ENCODE peak calls at places on chromosomes 7 and 10, in five cellular contexts. One of them, this sample, is unnamed.

GRCh38 chr10:11336703-11337102 is 274.7 kb downstream of the USP6NL start:
- DNase-seq in stimulated activated naive CD8-positive, alpha-beta T cell treated with anti-CD3 and anti-CD28 coated beads, Interleukin-15, amount 100 ng/mL, for 72 hours: no peak
- DNase-seq in non-pigmented ciliary epithelial cell: no peak
- DNase-seq in neuronal stem cell: peak
- DNase-seq in activated CD4-positive, alpha-beta T cell treated with anti-CD3 and anti-CD28 coated beads, Interleukin-2, amount 50 U/mL, for 4 hours: no peak
- DNase-seq in this sample: no peak

GRCh38 chr7:48154792-48155413 is 16.4 kb upstream of the ABCA13 start:
- DNase-seq in stimulated activated naive CD8-positive, alpha-beta T cell treated with anti-CD3 and anti-CD28 coated beads, Interleukin-15, amount 100 ng/mL, for 72 hours: no peak
- DNase-seq in non-pigmented ciliary epithelial cell: no peak
- DNase-seq in neuronal stem cell: no peak
- DNase-seq in activated CD4-positive, alpha-beta T cell treated with anti-CD3 and anti-CD28 coated beads, Interleukin-2, amount 50 U/mL, for 4 hours: peak
- DNase-seq in this sample: no peak

GRCh38 chr10:98489561-98490481 is 43.1 kb upstream of the HPS1 start:
- DNase-seq in stimulated activated naive CD8-positive, alpha-beta T cell treated with anti-CD3 and anti-CD28 coated beads, Interleukin-15, amount 100 ng/mL, for 72 hours: no peak
- DNase-seq in non-pigmented ciliary epithelial cell: no peak
- DNase-seq in neuronal stem cell: no peak
- DNase-seq in activated CD4-positive, alpha-beta T cell treated with anti-CD3 and anti-CD28 coated beads, Interleukin-2, amount 50 U/mL, for 4 hours: no peak
- DNase-seq in this sample: no peak

GRCh38 chr10:130659528-130659927 is 523.3 kb downstream of the GLRX3 start:
- DNase-seq in stimulated activated naive CD8-positive, alpha-beta T cell treated with anti-CD3 and anti-CD28 coated beads, Interleukin-15, amount 100 ng/mL, for 72 hours: no peak
- DNase-seq in non-pigmented ciliary epithelial cell: no peak
- DNase-seq in neuronal stem cell: no peak
- DNase-seq in activated CD4-positive, alpha-beta T cell treated with anti-CD3 and anti-CD28 coated beads, Interleukin-2, amount 50 U/mL, for 4 hours: no peak
- DNase-seq in this sample: no peak

GRCh38 chr7:70093496-70093895 is 495.2 kb downstream of the AUTS2 start:
- DNase-seq in stimulated activated naive CD8-positive, alpha-beta T cell treated with anti-CD3 and anti-CD28 coated beads, Interleukin-15, amount 100 ng/mL, for 72 hours: no peak
- DNase-seq in non-pigmented ciliary epithelial cell: no peak
- DNase-seq in neuronal stem cell: no peak
- DNase-seq in activated CD4-positive, alpha-beta T cell treated with anti-CD3 and anti-CD28 coated beads, Interleukin-2, amount 50 U/mL, for 4 hours: no peak
- DNase-seq in this sample: no peak

GRCh38 chr10:76306859-76307258 is 875.4 kb downstream of the LRMDA start:
- DNase-seq in stimulated activated naive CD8-positive, alpha-beta T cell treated with anti-CD3 and anti-CD28 coated beads, Interleukin-15, amount 100 ng/mL, for 72 hours: no peak
- DNase-seq in non-pigmented ciliary epithelial cell: no peak
- DNase-seq in neuronal stem cell: no peak
- DNase-seq in activated CD4-positive, alpha-beta T cell treated with anti-CD3 and anti-CD28 coated beads, Interleukin-2, amount 50 U/mL, for 4 hours: no peak
- DNase-seq in this sample: no peak

GRCh38 chr10:133014416-133015210 is 72.2 kb upstream of the CFAP46 start:
- DNase-seq in stimulated activated naive CD8-positive, alpha-beta T cell treated with anti-CD3 and anti-CD28 coated beads, Interleukin-15, amount 100 ng/mL, for 72 hours: no peak
- DNase-seq in non-pigmented ciliary epithelial cell: no peak
- DNase-seq in neuronal stem cell: no peak
- DNase-seq in activated CD4-positive, alpha-beta T cell treated with anti-CD3 and anti-CD28 coated beads, Interleukin-2, amount 50 U/mL, for 4 hours: no peak
- DNase-seq in this sample: no peak

GRCh38 chr10:95248989-95249388 is 41.8 kb downstream of the PDLIM1 start:
- DNase-seq in stimulated activated naive CD8-positive, alpha-beta T cell treated with anti-CD3 and anti-CD28 coated beads, Interleukin-15, amount 100 ng/mL, for 72 hours: no peak
- DNase-seq in non-pigmented ciliary epithelial cell: no peak
- DNase-seq in neuronal stem cell: no peak
- DNase-seq in activated CD4-positive, alpha-beta T cell treated with anti-CD3 and anti-CD28 coated beads, Interleukin-2, amount 50 U/mL, for 4 hours: no peak
- DNase-seq in this sample: no peak

GRCh38 chr10:103472005-103472404 is 7.0 kb downstream of the CALHM3 start:
- DNase-seq in stimulated activated naive CD8-positive, alpha-beta T cell treated with anti-CD3 and anti-CD28 coated beads, Interleukin-15, amount 100 ng/mL, for 72 hours: no peak
- DNase-seq in non-pigmented ciliary epithelial cell: no peak
- DNase-seq in neuronal stem cell: no peak
- DNase-seq in activated CD4-positive, alpha-beta T cell treated with anti-CD3 and anti-CD28 coated beads, Interleukin-2, amount 50 U/mL, for 4 hours: no peak
- DNase-seq in this sample: no peak

GRCh38 chr10:24235471-24235870 is 26.5 kb downstream of the KIAA1217 start:
- DNase-seq in stimulated activated naive CD8-positive, alpha-beta T cell treated with anti-CD3 and anti-CD28 coated beads, Interleukin-15, amount 100 ng/mL, for 72 hours: no peak
- DNase-seq in non-pigmented ciliary epithelial cell: no peak
- DNase-seq in neuronal stem cell: no peak
- DNase-seq in activated CD4-positive, alpha-beta T cell treated with anti-CD3 and anti-CD28 coated beads, Interleukin-2, amount 50 U/mL, for 4 hours: no peak
- DNase-seq in this sample: no peak

GRCh38 chr7:66921396-66921917 is 432 bp downstream of the TMEM248 start:
- DNase-seq in stimulated activated naive CD8-positive, alpha-beta T cell treated with anti-CD3 and anti-CD28 coated beads, Interleukin-15, amount 100 ng/mL, for 72 hours: peak
- DNase-seq in non-pigmented ciliary epithelial cell: no peak
- DNase-seq in neuronal stem cell: peak
- DNase-seq in activated CD4-positive, alpha-beta T cell treated with anti-CD3 and anti-CD28 coated beads, Interleukin-2, amount 50 U/mL, for 4 hours: no peak
- DNase-seq in this sample: no peak

GRCh38 chr7:135447783-135448182 is 62.1 kb downstream of the CNOT4 start:
- DNase-seq in stimulated activated naive CD8-positive, alpha-beta T cell treated with anti-CD3 and anti-CD28 coated beads, Interleukin-15, amount 100 ng/mL, for 72 hours: no peak
- DNase-seq in non-pigmented ciliary epithelial cell: no peak
- DNase-seq in neuronal stem cell: no peak
- DNase-seq in activated CD4-positive, alpha-beta T cell treated with anti-CD3 and anti-CD28 coated beads, Interleukin-2, amount 50 U/mL, for 4 hours: no peak
- DNase-seq in this sample: no peak

GRCh38 chr7:98211221-98211675 is at the start of gene BHLHA15:
- DNase-seq in stimulated activated naive CD8-positive, alpha-beta T cell treated with anti-CD3 and anti-CD28 coated beads, Interleukin-15, amount 100 ng/mL, for 72 hours: no peak
- DNase-seq in non-pigmented ciliary epithelial cell: no peak
- DNase-seq in neuronal stem cell: no peak
- DNase-seq in activated CD4-positive, alpha-beta T cell treated with anti-CD3 and anti-CD28 coated beads, Interleukin-2, amount 50 U/mL, for 4 hours: no peak
- DNase-seq in this sample: peak

GRCh38 chr10:45379303-45379726 is 5.3 kb downstream of the ALOX5 start:
- DNase-seq in stimulated activated naive CD8-positive, alpha-beta T cell treated with anti-CD3 and anti-CD28 coated beads, Interleukin-15, amount 100 ng/mL, for 72 hours: no peak
- DNase-seq in non-pigmented ciliary epithelial cell: no peak
- DNase-seq in neuronal stem cell: no peak
- DNase-seq in activated CD4-positive, alpha-beta T cell treated with anti-CD3 and anti-CD28 coated beads, Interleukin-2, amount 50 U/mL, for 4 hours: no peak
- DNase-seq in this sample: no peak

GRCh38 chr10:69896601-69897000 is 94.9 kb downstream of the COL13A1 start:
- DNase-seq in stimulated activated naive CD8-positive, alpha-beta T cell treated with anti-CD3 and anti-CD28 coated beads, Interleukin-15, amount 100 ng/mL, for 72 hours: no peak
- DNase-seq in non-pigmented ciliary epithelial cell: no peak
- DNase-seq in neuronal stem cell: peak
- DNase-seq in activated CD4-positive, alpha-beta T cell treated with anti-CD3 and anti-CD28 coated beads, Interleukin-2, amount 50 U/mL, for 4 hours: no peak
- DNase-seq in this sample: no peak

GRCh38 chr10:124138195-124138882 is 44.9 kb upstream of the CHST15 start:
- DNase-seq in stimulated activated naive CD8-positive, alpha-beta T cell treated with anti-CD3 and anti-CD28 coated beads, Interleukin-15, amount 100 ng/mL, for 72 hours: no peak
- DNase-seq in non-pigmented ciliary epithelial cell: no peak
- DNase-seq in neuronal stem cell: no peak
- DNase-seq in activated CD4-positive, alpha-beta T cell treated with anti-CD3 and anti-CD28 coated beads, Interleukin-2, amount 50 U/mL, for 4 hours: no peak
- DNase-seq in this sample: no peak

GRCh38 chr10:14146005-14146404 is 184.7 kb downstream of the FRMD4A start:
- DNase-seq in stimulated activated naive CD8-positive, alpha-beta T cell treated with anti-CD3 and anti-CD28 coated beads, Interleukin-15, amount 100 ng/mL, for 72 hours: no peak
- DNase-seq in non-pigmented ciliary epithelial cell: peak
- DNase-seq in neuronal stem cell: no peak
- DNase-seq in activated CD4-positive, alpha-beta T cell treated with anti-CD3 and anti-CD28 coated beads, Interleukin-2, amount 50 U/mL, for 4 hours: no peak
- DNase-seq in this sample: no peak

GRCh38 chr10:79142522-79143309 is 74.0 kb downstream of the ZMIZ1 start:
- DNase-seq in stimulated activated naive CD8-positive, alpha-beta T cell treated with anti-CD3 and anti-CD28 coated beads, Interleukin-15, amount 100 ng/mL, for 72 hours: no peak
- DNase-seq in non-pigmented ciliary epithelial cell: no peak
- DNase-seq in neuronal stem cell: no peak
- DNase-seq in activated CD4-positive, alpha-beta T cell treated with anti-CD3 and anti-CD28 coated beads, Interleukin-2, amount 50 U/mL, for 4 hours: no peak
- DNase-seq in this sample: no peak

GRCh38 chr10:112842832-112843360 is 107.2 kb upstream of the TCF7L2 start:
- DNase-seq in stimulated activated naive CD8-positive, alpha-beta T cell treated with anti-CD3 and anti-CD28 coated beads, Interleukin-15, amount 100 ng/mL, for 72 hours: no peak
- DNase-seq in non-pigmented ciliary epithelial cell: no peak
- DNase-seq in neuronal stem cell: no peak
- DNase-seq in activated CD4-positive, alpha-beta T cell treated with anti-CD3 and anti-CD28 coated beads, Interleukin-2, amount 50 U/mL, for 4 hours: no peak
- DNase-seq in this sample: no peak

GRCh38 chr7:46969303-46970130 is 612.4 kb downstream of the TNS3 start:
- DNase-seq in stimulated activated naive CD8-positive, alpha-beta T cell treated with anti-CD3 and anti-CD28 coated beads, Interleukin-15, amount 100 ng/mL, for 72 hours: no peak
- DNase-seq in non-pigmented ciliary epithelial cell: no peak
- DNase-seq in neuronal stem cell: no peak
- DNase-seq in activated CD4-positive, alpha-beta T cell treated with anti-CD3 and anti-CD28 coated beads, Interleukin-2, amount 50 U/mL, for 4 hours: no peak
- DNase-seq in this sample: no peak

GRCh38 chr7:101386558-101387199 is 24.0 kb downstream of the COL26A1 start:
- DNase-seq in stimulated activated naive CD8-positive, alpha-beta T cell treated with anti-CD3 and anti-CD28 coated beads, Interleukin-15, amount 100 ng/mL, for 72 hours: no peak
- DNase-seq in non-pigmented ciliary epithelial cell: no peak
- DNase-seq in neuronal stem cell: peak
- DNase-seq in activated CD4-positive, alpha-beta T cell treated with anti-CD3 and anti-CD28 coated beads, Interleukin-2, amount 50 U/mL, for 4 hours: no peak
- DNase-seq in this sample: no peak

GRCh38 chr10:110774069-110775021 is 97.4 kb upstream of the PDCD4 start:
- DNase-seq in stimulated activated naive CD8-positive, alpha-beta T cell treated with anti-CD3 and anti-CD28 coated beads, Interleukin-15, amount 100 ng/mL, for 72 hours: peak
- DNase-seq in non-pigmented ciliary epithelial cell: peak
- DNase-seq in neuronal stem cell: no peak
- DNase-seq in activated CD4-positive, alpha-beta T cell treated with anti-CD3 and anti-CD28 coated beads, Interleukin-2, amount 50 U/mL, for 4 hours: peak
- DNase-seq in this sample: no peak

GRCh38 chr10:33524966-33525365 is 190.5 kb upstream of the NRP1 start:
- DNase-seq in stimulated activated naive CD8-positive, alpha-beta T cell treated with anti-CD3 and anti-CD28 coated beads, Interleukin-15, amount 100 ng/mL, for 72 hours: no peak
- DNase-seq in non-pigmented ciliary epithelial cell: no peak
- DNase-seq in neuronal stem cell: no peak
- DNase-seq in activated CD4-positive, alpha-beta T cell treated with anti-CD3 and anti-CD28 coated beads, Interleukin-2, amount 50 U/mL, for 4 hours: no peak
- DNase-seq in this sample: no peak

GRCh38 chr10:122154034-122154732 is 116.9 kb upstream of the BTBD16 start:
- DNase-seq in stimulated activated naive CD8-positive, alpha-beta T cell treated with anti-CD3 and anti-CD28 coated beads, Interleukin-15, amount 100 ng/mL, for 72 hours: no peak
- DNase-seq in non-pigmented ciliary epithelial cell: no peak
- DNase-seq in neuronal stem cell: no peak
- DNase-seq in activated CD4-positive, alpha-beta T cell treated with anti-CD3 and anti-CD28 coated beads, Interleukin-2, amount 50 U/mL, for 4 hours: no peak
- DNase-seq in this sample: no peak

GRCh38 chr10:78491812-78492211 is 458.1 kb downstream of the RPS24 start:
- DNase-seq in stimulated activated naive CD8-positive, alpha-beta T cell treated with anti-CD3 and anti-CD28 coated beads, Interleukin-15, amount 100 ng/mL, for 72 hours: no peak
- DNase-seq in non-pigmented ciliary epithelial cell: no peak
- DNase-seq in neuronal stem cell: no peak
- DNase-seq in activated CD4-positive, alpha-beta T cell treated with anti-CD3 and anti-CD28 coated beads, Interleukin-2, amount 50 U/mL, for 4 hours: no peak
- DNase-seq in this sample: no peak

GRCh38 chr7:105389090-105389650 is 449 bp upstream of the SRPK2 start:
- DNase-seq in stimulated activated naive CD8-positive, alpha-beta T cell treated with anti-CD3 and anti-CD28 coated beads, Interleukin-15, amount 100 ng/mL, for 72 hours: peak
- DNase-seq in non-pigmented ciliary epithelial cell: no peak
- DNase-seq in neuronal stem cell: peak
- DNase-seq in activated CD4-positive, alpha-beta T cell treated with anti-CD3 and anti-CD28 coated beads, Interleukin-2, amount 50 U/mL, for 4 hours: no peak
- DNase-seq in this sample: no peak

GRCh38 chr7:121739465-121739864 is 133.5 kb upstream of the PTPRZ1 start:
- DNase-seq in stimulated activated naive CD8-positive, alpha-beta T cell treated with anti-CD3 and anti-CD28 coated beads, Interleukin-15, amount 100 ng/mL, for 72 hours: no peak
- DNase-seq in non-pigmented ciliary epithelial cell: no peak
- DNase-seq in neuronal stem cell: peak
- DNase-seq in activated CD4-positive, alpha-beta T cell treated with anti-CD3 and anti-CD28 coated beads, Interleukin-2, amount 50 U/mL, for 4 hours: no peak
- DNase-seq in this sample: no peak

GRCh38 chr7:143492043-143492471 is 14.4 kb downstream of the TAS2R41 start:
- DNase-seq in stimulated activated naive CD8-positive, alpha-beta T cell treated with anti-CD3 and anti-CD28 coated beads, Interleukin-15, amount 100 ng/mL, for 72 hours: no peak
- DNase-seq in non-pigmented ciliary epithelial cell: peak
- DNase-seq in neuronal stem cell: no peak
- DNase-seq in activated CD4-positive, alpha-beta T cell treated with anti-CD3 and anti-CD28 coated beads, Interleukin-2, amount 50 U/mL, for 4 hours: no peak
- DNase-seq in this sample: no peak

GRCh38 chr10:73841526-73842285 is 30.3 kb upstream of the NDST2 start:
- DNase-seq in stimulated activated naive CD8-positive, alpha-beta T cell treated with anti-CD3 and anti-CD28 coated beads, Interleukin-15, amount 100 ng/mL, for 72 hours: no peak
- DNase-seq in non-pigmented ciliary epithelial cell: no peak
- DNase-seq in neuronal stem cell: no peak
- DNase-seq in activated CD4-positive, alpha-beta T cell treated with anti-CD3 and anti-CD28 coated beads, Interleukin-2, amount 50 U/mL, for 4 hours: no peak
- DNase-seq in this sample: no peak

GRCh38 chr10:49408437-49409306 is 12.8 kb upstream of the DRGX start:
- DNase-seq in stimulated activated naive CD8-positive, alpha-beta T cell treated with anti-CD3 and anti-CD28 coated beads, Interleukin-15, amount 100 ng/mL, for 72 hours: no peak
- DNase-seq in non-pigmented ciliary epithelial cell: no peak
- DNase-seq in neuronal stem cell: no peak
- DNase-seq in activated CD4-positive, alpha-beta T cell treated with anti-CD3 and anti-CD28 coated beads, Interleukin-2, amount 50 U/mL, for 4 hours: no peak
- DNase-seq in this sample: no peak

GRCh38 chr10:97277551-97277950 is 14.9 kb downstream of the ARHGAP19 start:
- DNase-seq in stimulated activated naive CD8-positive, alpha-beta T cell treated with anti-CD3 and anti-CD28 coated beads, Interleukin-15, amount 100 ng/mL, for 72 hours: no peak
- DNase-seq in non-pigmented ciliary epithelial cell: no peak
- DNase-seq in neuronal stem cell: no peak
- DNase-seq in activated CD4-positive, alpha-beta T cell treated with anti-CD3 and anti-CD28 coated beads, Interleukin-2, amount 50 U/mL, for 4 hours: no peak
- DNase-seq in this sample: no peak

GRCh38 chr10:124693801-124694416 is 50.3 kb downstream of the FAM53B start:
- DNase-seq in stimulated activated naive CD8-positive, alpha-beta T cell treated with anti-CD3 and anti-CD28 coated beads, Interleukin-15, amount 100 ng/mL, for 72 hours: no peak
- DNase-seq in non-pigmented ciliary epithelial cell: no peak
- DNase-seq in neuronal stem cell: no peak
- DNase-seq in activated CD4-positive, alpha-beta T cell treated with anti-CD3 and anti-CD28 coated beads, Interleukin-2, amount 50 U/mL, for 4 hours: no peak
- DNase-seq in this sample: no peak

GRCh38 chr7:86733783-86734182 is 90.1 kb downstream of the GRM3 start:
- DNase-seq in stimulated activated naive CD8-positive, alpha-beta T cell treated with anti-CD3 and anti-CD28 coated beads, Interleukin-15, amount 100 ng/mL, for 72 hours: no peak
- DNase-seq in non-pigmented ciliary epithelial cell: no peak
- DNase-seq in neuronal stem cell: no peak
- DNase-seq in activated CD4-positive, alpha-beta T cell treated with anti-CD3 and anti-CD28 coated beads, Interleukin-2, amount 50 U/mL, for 4 hours: no peak
- DNase-seq in this sample: no peak

This sample was measured in stimulated activated CD8-positive, alpha-beta memory T cell treated with anti-CD3 and anti-CD28 coated beads, Interleukin-2, amount 100 ng/mL, for 1 hour.